ENCODE peak calls at places on chromosomes 6 and 20, in five cellular contexts. One of them, this sample, is unnamed.

GRCh38 chr20:9884061-9884460 is 45.2 kb upstream of the PAK5 start:
- DNase-seq in left cardiac atrium: no peak
- DNase-seq in sciatic nerve: no peak
- DNase-seq in NCI-H1930: no peak
- DNase-seq in right cardiac atrium: no peak
- DNase-seq in this sample: no peak

GRCh38 chr6:2412731-2413130 is 167.3 kb upstream of the GMDS start:
- DNase-seq in sciatic nerve: no peak
- DNase-seq in NCI-H1930: no peak
- DNase-seq in right cardiac atrium: no peak
- DNase-seq in left cardiac atrium: no peak
- DNase-seq in this sample: no peak

GRCh38 chr6:145813285-145814034 is 1.1 kb downstream of the FBXO30 start:
- DNase-seq in sciatic nerve: no peak
- DNase-seq in NCI-H1930: no peak
- DNase-seq in left cardiac atrium: no peak
- DNase-seq in right cardiac atrium: no peak
- DNase-seq in this sample: no peak

GRCh38 chr20:9744551-9744950 is 94.3 kb downstream of the PAK5 start:
- DNase-seq in NCI-H1930: no peak
- DNase-seq in right cardiac atrium: no peak
- DNase-seq in sciatic nerve: no peak
- DNase-seq in left cardiac atrium: no peak
- DNase-seq in this sample: no peak

GRCh38 chr6:9224539-9224938 is 789.2 kb upstream of the SLC35B3 start:
- DNase-seq in right cardiac atrium: no peak
- DNase-seq in sciatic nerve: no peak
- DNase-seq in NCI-H1930: no peak
- DNase-seq in left cardiac atrium: no peak
- DNase-seq in this sample: no peak

GRCh38 chr6:134447883-134448387 is 130.0 kb upstream of the SGK1 start:
- DNase-seq in right cardiac atrium: no peak
- DNase-seq in sciatic nerve: no peak
- DNase-seq in NCI-H1930: no peak
- DNase-seq in left cardiac atrium: no peak
- DNase-seq in this sample: no peak

GRCh38 chr6:138971601-138972000 is 16.5 kb downstream of the REPS1 start:
- DNase-seq in right cardiac atrium: no peak
- DNase-seq in left cardiac atrium: no peak
- DNase-seq in sciatic nerve: no peak
- DNase-seq in NCI-H1930: no peak
- DNase-seq in this sample: no peak

GRCh38 chr20:61940976-61941720 is 124.5 kb downstream of the TAF4 start:
- DNase-seq in NCI-H1930: no peak
- DNase-seq in right cardiac atrium: peak; percentile 19
- DNase-seq in left cardiac atrium: peak; percentile 19
- DNase-seq in sciatic nerve: no peak
- DNase-seq in this sample: no peak